ENCODE peak calls at places on chromosomes 5 and 9, in eight cellular contexts. Y, H, Q, V, G, X, M and E are unnamed samples.

GRCh38 chr9:37897665-37898064 is 6.3 kb downstream of the SLC25A51 start:
- DNase-seq in Y (no peak), H (no peak), Q (no peak), V (no peak), G (peak), X (no peak), M (no peak), E (no peak)

GRCh38 chr5:123080215-123080614 is 8.8 kb upstream of the PRDM6 start:
- DNase-seq in Y (no peak), H (no peak), Q (no peak), V (no peak), G (no peak), X (no peak), M (no peak), E (no peak)

GRCh38 chr9:135952664-135953206 is 8.4 kb downstream of the UBAC1 start:
- DNase-seq in Y (no peak), H (no peak), Q (peak), V (no peak), G (no peak), X (no peak), M (no peak), E (no peak)

GRCh38 chr9:84955155-84955554 is 285.6 kb downstream of the NTRK2 start:
- DNase-seq in Y (no peak), H (no peak), Q (peak), V (no peak), G (no peak), X (no peak), M (no peak), E (no peak)

GRCh38 chr5:66151491-66151890 is 7.4 kb downstream of the SREK1 start:
- DNase-seq in Y (no peak), H (no peak), Q (no peak), V (no peak), G (no peak), X (no peak), M (no peak), E (no peak)

GRCh38 chr9:131125038-131125287 is 423 bp upstream of the NUP214 start:
- DNase-seq in Y (no peak), H (no peak), Q (no peak), V (no peak), G (no peak), X (no peak), M (no peak), E (no peak)

GRCh38 chr9:107875571-107875980 is 386.0 kb upstream of the KLF4 start:
- DNase-seq in Y (no peak), H (no peak), Q (no peak), V (no peak), G (no peak), X (no peak), M (no peak), E (no peak)

GRCh38 chr5:112419050-112419595 is at the start of gene EPB41L4A:
- DNase-seq in Y (peak), H (no peak), Q (peak), V (peak), G (no peak), X (peak), M (no peak), E (peak)

GRCh38 chr9:85118990-85119755 is 449.6 kb downstream of the NTRK2 start:
- DNase-seq in Y (no peak), H (no peak), Q (no peak), V (no peak), G (no peak), X (no peak), M (no peak), E (no peak)

GRCh38 chr9:27784999-27785713 is 211.9 kb upstream of the C9orf72 start:
- DNase-seq in Y (no peak), H (no peak), Q (no peak), V (peak), G (peak), X (no peak), M (no peak), E (peak)

GRCh38 chr5:42889311-42889933 is 77.7 kb upstream of the SELENOP start:
- DNase-seq in Y (peak), H (no peak), Q (no peak), V (peak), G (peak), X (peak), M (peak), E (peak)

GRCh38 chr5:16742938-16743337 is 126.1 kb upstream of the RETREG1 start:
- DNase-seq in Y (no peak), H (no peak), Q (no peak), V (peak), G (no peak), X (no peak), M (no peak), E (no peak)

GRCh38 chr5:38666668-38667498 is 110.4 kb upstream of the LIFR start:
- DNase-seq in Y (peak), H (no peak), Q (no peak), V (peak), G (peak), X (peak), M (peak), E (peak)

GRCh38 chr9:7284517-7284916 is 515.1 kb downstream of the DMAC1 start:
- DNase-seq in Y (no peak), H (no peak), Q (no peak), V (no peak), G (no peak), X (no peak), M (no peak), E (no peak)

GRCh38 chr5:108919591-108920326 is 172.1 kb downstream of the FER start:
- DNase-seq in Y (no peak), H (no peak), Q (no peak), V (peak), G (peak), X (no peak), M (no peak), E (no peak)
- TF ChIP-seq CTCF in Y (peak), H (peak), Q (no peak), V (peak), G (peak), X (peak), M (peak), E (no peak)

DNA sequence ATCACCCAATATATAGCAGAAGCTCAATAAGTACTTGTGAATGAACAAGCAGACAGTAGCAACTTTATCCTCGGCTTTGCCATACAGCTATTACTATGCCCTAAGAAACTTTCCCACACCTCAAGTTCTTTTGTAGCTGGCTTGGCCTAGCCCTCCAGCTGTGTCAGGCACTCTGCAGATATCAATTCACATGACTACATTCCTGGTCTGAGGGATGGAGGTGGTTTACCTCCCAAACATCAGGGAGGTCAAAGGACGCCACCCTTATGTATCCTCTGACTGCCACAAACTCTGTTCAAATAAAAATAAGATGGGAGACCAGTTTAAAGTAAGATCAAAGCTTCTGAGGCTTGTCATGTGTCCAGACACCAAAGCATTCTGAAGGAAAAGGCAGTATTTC is 416.3 kb downstream of the PIK3R1 start:
- DNase-seq in Y (no peak), H (no peak), Q (no peak), V (no peak), G (peak), X (no peak), M (no peak), E (no peak)
- TF ChIP-seq CTCF in Y (no peak), H (no peak), Q (no peak), V (no peak), G (no peak), X (no peak), M (no peak), E (no peak)

GRCh38 chr5:160567031-160567705 is 145.5 kb downstream of the PTTG1 start:
- DNase-seq in Y (no peak), H (no peak), Q (no peak), V (no peak), G (no peak), X (no peak), M (no peak), E (no peak)

GRCh38 chr5:160565376-160565775 is 143.7 kb downstream of the PTTG1 start:
- DNase-seq in Y (no peak), H (no peak), Q (no peak), V (no peak), G (no peak), X (no peak), M (no peak), E (no peak)
- TF ChIP-seq CTCF in Y (no peak), H (no peak), Q (no peak), V (no peak), G (no peak), X (no peak), M (no peak), E (no peak)

GRCh38 chr9:126702501-126703329 is 89.0 kb downstream of the LMX1B start:
- DNase-seq in Y (peak), H (peak), Q (peak), V (no peak), G (no peak), X (peak), M (no peak), E (peak)
- TF ChIP-seq CTCF in Y (peak), H (peak), Q (peak), V (peak), G (peak), X (peak), M (peak), E (peak)

GRCh38 chr5:116484645-116485044 is 90.0 kb downstream of the SEMA6A start:
- DNase-seq in Y (no peak), H (no peak), Q (no peak), V (no peak), G (no peak), X (no peak), M (no peak), E (no peak)

GRCh38 chr5:116486588-116486987 is 88.0 kb downstream of the SEMA6A start:
- DNase-seq in Y (no peak), H (no peak), Q (no peak), V (no peak), G (no peak), X (no peak), M (no peak), E (no peak)

GRCh38 chr5:116487045-116487444 is 87.6 kb downstream of the SEMA6A start:
- DNase-seq in Y (no peak), H (no peak), Q (no peak), V (no peak), G (no peak), X (no peak), M (no peak), E (no peak)

GRCh38 chr5:116492016-116492623 is 82.5 kb downstream of the SEMA6A start:
- DNase-seq in Y (no peak), H (no peak), Q (no peak), V (peak), G (peak), X (peak), M (no peak), E (peak)

DNA sequence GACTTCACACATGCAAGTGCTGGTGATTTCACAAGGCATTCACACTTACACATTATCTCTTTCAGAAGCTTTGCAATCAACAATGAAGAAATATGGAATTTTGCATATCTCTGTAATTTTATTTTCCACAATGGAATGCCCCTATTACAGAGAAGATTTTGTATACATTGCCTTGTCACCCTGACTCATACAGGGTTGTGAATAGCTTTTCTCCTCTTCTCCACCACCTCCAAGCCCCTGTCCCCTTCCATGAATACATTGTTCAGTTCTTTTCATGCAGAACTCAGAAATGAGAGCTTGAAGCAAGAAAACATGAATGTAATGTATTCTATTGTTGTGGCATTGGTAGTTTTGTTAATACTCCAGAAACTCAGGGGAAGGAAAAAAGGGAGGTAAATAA is 86.3 kb downstream of the SEMA6A start:
- DNase-seq in Y (no peak), H (no peak), Q (no peak), V (no peak), G (no peak), X (no peak), M (no peak), E (no peak)
- TF ChIP-seq CTCF in Y (no peak), H (no peak), Q (no peak), V (no peak), G (no peak), X (no peak), M (no peak), E (no peak)

GRCh38 chr5:10424124-10424731 is 17.5 kb upstream of the ROPN1L start:
- DNase-seq in Y (no peak), H (no peak), Q (no peak), V (peak), G (peak), X (peak), M (peak), E (peak)
- TF ChIP-seq CTCF in Y (peak), H (peak), Q (peak), V (peak), G (peak), X (peak), M (peak), E (no peak)